ENCODE peak calls at places on chromosome 15, in five cellular contexts. Z, S, V, E and N are unnamed samples.

GRCh38 chr15:28243399-28243798 is 78.6 kb downstream of the HERC2 start:
- DNase-seq in E (no peak), Z (no peak), S (no peak), V (no peak), N (no peak)

GRCh38 chr15:97684249-97684648 is 276.3 kb upstream of the ARRDC4 start:
- DNase-seq in E (no peak), Z (no peak), V (no peak), S (no peak), N (no peak)

GRCh38 chr15:66085128-66085527 is 168.4 kb downstream of the MEGF11 start:
- DNase-seq in V (peak; percentile 31), Z (peak; percentile 62), E (no peak), S (peak; percentile 18), N (peak; percentile 36)

GRCh38 chr15:70318996-70319465 is 221.3 kb upstream of the TLE3 start:
- DNase-seq in Z (no peak), E (no peak), S (no peak), V (no peak), N (no peak)

GRCh38 chr15:41258706-41259471 is 27.8 kb downstream of the CHP1 start:
- DNase-seq in S (peak; percentile 87), Z (no peak), E (peak; percentile 31), V (peak; percentile 40), N (peak; percentile 32)

GRCh38 chr15:72474466-72474911 is 359 bp downstream of the ARIH1 start:
- DNase-seq in S (no peak), E (no peak), Z (no peak), V (no peak), N (no peak)

GRCh38 chr15:67501177-67501835 is 19.6 kb upstream of the C15orf61 start:
- DNase-seq in S (peak; percentile 33), E (no peak), Z (peak; percentile 37), V (peak; percentile 24), N (no peak)

GRCh38 chr15:46442196-46442595 is 807.4 kb downstream of the SQOR start:
- DNase-seq in S (no peak), E (no peak), Z (no peak), V (no peak), N (no peak)

GRCh38 chr15:68578960-68579935 is at the start of gene CORO2B:
- DNase-seq in V (no peak), Z (peak; percentile 80), S (peak; percentile 31), E (no peak), N (no peak)

GRCh38 chr15:25730918-25731317 is 132.2 kb downstream of the ATP10A start:
- DNase-seq in E (no peak), Z (no peak), V (no peak), S (no peak), N (no peak)

GRCh38 chr15:75578948-75579908 is at the start of gene PTPN9:
- DNase-seq in S (peak; percentile 82), E (no peak), V (peak; percentile 66), Z (peak; percentile 96), N (peak; percentile 89)

GRCh38 chr15:88956263-88956662 is 43.1 kb upstream of the MFGE8 start:
- DNase-seq in S (no peak), E (no peak), Z (no peak), V (no peak), N (peak; percentile 13)

GRCh38 chr15:65100427-65100826 is 14.6 kb downstream of the UBAP1L start:
- DNase-seq in E (no peak), S (no peak), V (no peak), Z (no peak), N (no peak)

GRCh38 chr15:37101634-37102314 is 1.4 kb upstream of the MEIS2 start:
- DNase-seq in E (no peak), V (peak; percentile 51), S (peak; percentile 82), Z (peak; percentile 86), N (peak; percentile 85)

GRCh38 chr15:70775160-70775559 is 11.8 kb upstream of the UACA start:
- DNase-seq in E (no peak), S (peak; percentile 36), Z (no peak), V (no peak), N (no peak)

GRCh38 chr15:56243774-56244236 is at the start of gene RFX7:
- DNase-seq in E (no peak), V (peak; percentile 53), S (peak; percentile 83), Z (peak; percentile 87), N (peak; percentile 88)

GRCh38 chr15:99619712-99620111 is 53.9 kb downstream of the MEF2A start:
- DNase-seq in S (no peak), E (no peak), Z (no peak), V (no peak), N (no peak)

GRCh38 chr15:31554261-31554660 is 227.6 kb downstream of the KLF13 start:
- DNase-seq in S (no peak), Z (no peak), V (no peak), E (no peak), N (no peak)

GRCh38 chr15:74265046-74265639 is 29.0 kb downstream of the CCDC33 start:
- DNase-seq in E (no peak), Z (peak; percentile 96), V (peak; percentile 12), S (no peak), N (peak; percentile 72)

GRCh38 chr15:29937956-29938355 is 115.7 kb upstream of the TJP1 start:
- DNase-seq in S (no peak), Z (no peak), V (no peak), E (no peak), N (no peak)

GRCh38 chr15:88653200-88654064 is 14.6 kb downstream of the ISG20 start:
- DNase-seq in E (no peak), Z (no peak), V (no peak), S (no peak), N (no peak)

GRCh38 chr15:33565099-33565498 is 254.3 kb downstream of the RYR3 start:
- DNase-seq in E (no peak), V (no peak), S (no peak), Z (no peak), N (no peak)

GRCh38 chr15:94070341-94071275 is 160.8 kb upstream of the MCTP2 start:
- DNase-seq in V (no peak), Z (peak; percentile 31), S (peak; percentile 46), E (no peak), N (no peak)

GRCh38 chr15:85475317-85475701 is 94.9 kb downstream of the AKAP13 start:
- DNase-seq in E (peak; percentile 85), S (no peak), Z (no peak), V (no peak), N (no peak)

GRCh38 chr15:28944286-28944685 is 58.5 kb downstream of the APBA2 start:
- DNase-seq in E (no peak), V (no peak), S (no peak), Z (no peak), N (no peak)

GRCh38 chr15:83567318-83567717 is 86.6 kb upstream of the ADAMTSL3 start:
- DNase-seq in S (no peak), Z (no peak), V (no peak), E (peak; percentile 3), N (no peak)

GRCh38 chr15:28020644-28021043 is 78.5 kb downstream of the OCA2 start:
- DNase-seq in E (no peak), V (no peak), Z (no peak), S (no peak), N (no peak)

GRCh38 chr15:63778800-63779199 is 54.9 kb downstream of the HERC1 start:
- DNase-seq in S (no peak), Z (no peak), V (no peak), E (no peak), N (no peak)

GRCh38 chr15:63772531-63772930 is 61.2 kb downstream of the HERC1 start:
- DNase-seq in E (no peak), Z (no peak), S (no peak), V (no peak), N (no peak)

GRCh38 chr15:63780969-63781368 is 52.8 kb downstream of the HERC1 start:
- DNase-seq in E (no peak), V (no peak), S (no peak), Z (no peak), N (no peak)

GRCh38 chr15:63775303-63775702 is 58.4 kb downstream of the HERC1 start:
- DNase-seq in E (no peak), S (no peak), V (no peak), Z (no peak), N (no peak)
- TF ChIP-seq JUNB in E (no peak), S (no peak), V (no peak), Z (no peak), N (no peak)

DNA sequence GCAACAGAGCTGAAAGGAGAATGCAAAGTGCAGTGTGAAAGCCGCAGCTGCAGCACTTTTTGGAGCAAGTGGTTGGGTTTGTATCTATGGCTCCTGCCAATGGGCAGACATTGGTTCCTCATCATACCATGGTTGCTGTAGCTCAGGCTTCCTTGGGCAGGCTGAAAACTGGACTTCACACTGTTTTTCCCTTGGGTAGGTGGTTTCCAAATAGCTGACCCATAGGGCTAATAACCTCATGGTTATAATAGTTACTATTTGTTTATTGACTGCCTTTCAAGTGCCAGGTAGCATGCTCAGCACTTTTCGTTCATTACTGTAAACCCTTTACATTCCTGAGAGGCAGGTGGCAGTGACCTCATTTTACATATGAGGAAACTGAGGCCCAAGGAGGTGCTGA is 4.5 kb downstream of the CGNL1 start:
- DNase-seq in E (no peak), Z (no peak), V (no peak), S (no peak), N (no peak)
- TF ChIP-seq JUNB in E (no peak), Z (no peak), V (no peak), S (no peak), N (no peak)

GRCh38 chr15:78061963-78062427 is 15.5 kb downstream of the TBC1D2B start:
- DNase-seq in E (no peak), Z (no peak), V (no peak), S (no peak), N (no peak)
- TF ChIP-seq JUNB in E (no peak), Z (no peak), V (no peak), S (no peak), N (no peak)

GRCh38 chr15:62570405-62570783 is 405.3 kb upstream of the C2CD4B start:
- DNase-seq in Z (no peak), E (no peak), V (no peak), S (no peak), N (no peak)

GRCh38 chr15:62568702-62569101 is 403.6 kb upstream of the C2CD4B start:
- DNase-seq in V (no peak), Z (no peak), E (no peak), S (no peak), N (no peak)

GRCh38 chr15:62568004-62568403 is 402.9 kb upstream of the C2CD4B start:
- DNase-seq in E (no peak), V (no peak), S (no peak), Z (no peak), N (no peak)

GRCh38 chr15:62571072-62571471 is 406.0 kb upstream of the C2CD4B start:
- DNase-seq in Z (no peak), V (no peak), E (no peak), S (no peak), N (no peak)

DNA sequence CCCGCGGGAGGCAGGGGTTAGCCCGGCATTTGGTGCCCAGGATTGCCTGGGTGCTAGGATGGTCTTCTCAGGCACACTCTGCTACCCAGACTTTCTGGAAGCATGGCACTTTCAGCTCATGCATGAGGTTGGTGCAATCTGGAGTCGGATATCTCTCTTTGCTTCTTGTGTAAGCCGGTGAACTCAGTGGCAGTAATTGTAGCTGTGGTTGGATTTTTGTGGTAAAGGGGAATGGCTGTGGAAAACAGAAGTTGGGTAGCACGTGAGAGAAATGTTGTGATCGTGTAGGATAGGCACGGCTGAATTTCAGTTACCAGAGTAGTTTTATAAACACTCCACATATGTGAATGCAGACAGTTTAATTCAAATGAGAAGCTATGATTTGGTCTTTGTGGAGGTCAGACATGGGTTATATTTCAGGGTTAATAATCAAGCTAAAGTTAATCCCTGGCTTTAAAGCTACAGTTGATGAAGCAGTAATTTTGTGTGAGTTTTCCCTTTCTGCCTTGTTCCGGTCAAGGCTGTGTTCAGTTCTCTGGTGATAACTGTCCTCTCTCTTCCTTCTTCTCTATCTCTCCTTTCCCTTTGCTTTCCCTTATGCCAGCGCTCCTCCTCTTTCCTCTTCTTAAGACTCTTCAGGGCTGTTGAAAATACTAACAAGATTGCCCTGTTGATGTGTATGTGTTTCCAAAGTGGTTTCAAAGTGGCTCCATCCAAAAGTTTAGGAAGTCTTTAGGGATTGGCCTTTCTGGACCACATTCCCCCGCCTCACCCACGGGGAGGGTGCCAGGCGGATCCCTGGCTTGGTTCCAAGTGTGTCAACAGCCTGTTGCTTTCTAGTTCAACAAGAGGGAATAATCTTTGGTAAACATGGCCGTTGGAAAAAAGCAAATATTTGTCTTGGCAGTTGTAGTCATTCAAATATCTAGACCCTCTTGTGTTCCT is 404.6 kb upstream of the C2CD4B start:
- DNase-seq in E (no peak), V (peak; percentile 97), S (peak; percentile 85), Z (no peak), N (no peak)
- TF ChIP-seq JUNB in E (no peak), V (peak; percentile 13), S (peak; percentile 55), Z (no peak), N (no peak)